ENCODE peak calls at places on chromosomes 16 and 17, in four cellular contexts. Q is H7, D is hepatocyte, C is fibroblast of lung. V is an unnamed sample.

GRCh38 chr17:77324227-77324626 is 183.5 kb downstream of the SEC14L1 start:
- DNase-seq in D (no peak), Q (peak; percentile 26), C (no peak), V (no peak)

GRCh38 chr16:67177743-67178699 is 5.7 kb downstream of the MATCAP1 start:
- DNase-seq in Q (peak; percentile 100), C (peak; percentile 53), D (peak; percentile 91), V (no peak)

GRCh38 chr17:42078396-42079042 is 19.8 kb downstream of the ZNF385C start:
- DNase-seq in D (no peak), C (no peak), Q (no peak), V (no peak)

GRCh38 chr17:78738245-78738644 is 43.8 kb downstream of the CYTH1 start:
- DNase-seq in D (peak; percentile 49), C (no peak), Q (no peak), V (no peak)

GRCh38 chr17:59754547-59754946 is 47.1 kb downstream of the VMP1 start:
- DNase-seq in D (peak; percentile 31), Q (no peak), C (peak; percentile 96), V (peak; percentile 96)

GRCh38 chr16:73187163-73187562 is 139.2 kb upstream of the ZFHX3 start:
- DNase-seq in D (no peak), C (no peak), Q (no peak), V (no peak)

GRCh38 chr16:72961115-72961832 is 86.7 kb downstream of the ZFHX3 start:
- DNase-seq in Q (peak; percentile 64), C (peak; percentile 33), D (no peak), V (no peak)

GRCh38 chr16:88747588-88748301 is 37.3 kb downstream of the PIEZO1 start:
- DNase-seq in C (no peak), D (no peak), Q (peak; percentile 96), V (no peak)

GRCh38 chr17:8757189-8757588 is 1.2 kb downstream of the SPDYE4 start:
- DNase-seq in Q (no peak), C (no peak), D (no peak), V (no peak)

GRCh38 chr16:48378836-48379235 is 6.4 kb downstream of the SIAH1 start:
- DNase-seq in D (no peak), Q (no peak), C (no peak), V (no peak)

GRCh38 chr16:60073376-60073775 is 1339.3 kb upstream of the GOT2 start:
- DNase-seq in D (no peak), Q (no peak), C (peak; percentile 0), V (no peak)

GRCh38 chr16:80171199-80171598 is 369.6 kb upstream of the DYNLRB2 start:
- DNase-seq in Q (no peak), D (no peak), C (no peak), V (no peak)

GRCh38 chr17:72615627-72615991 is 476.9 kb downstream of the SLC39A11 start:
- DNase-seq in D (no peak), C (no peak), Q (no peak), V (no peak)

GRCh38 chr17:17079761-17080160 is 37.5 kb downstream of the MPRIP start:
- DNase-seq in D (no peak), Q (no peak), C (no peak), V (no peak)

GRCh38 chr16:69601250-69601649 is 35.5 kb downstream of the NFAT5 start:
- DNase-seq in D (no peak), Q (no peak), C (no peak), V (no peak)

GRCh38 chr17:2897605-2898004 is 101.4 kb downstream of the RAP1GAP2 start:
- DNase-seq in D (no peak), Q (no peak), C (no peak), V (no peak)

GRCh38 chr16:10107081-10107480 is 75.1 kb downstream of the GRIN2A start:
- DNase-seq in D (no peak), C (no peak), Q (no peak), V (no peak)

GRCh38 chr17:48546187-48546923 is 1.4 kb upstream of the HOXB2 start:
- DNase-seq in C (peak; percentile 83), D (no peak), Q (peak; percentile 76), V (no peak)

GRCh38 chr17:74028717-74029116 is 174.8 kb upstream of the RPL38 start:
- DNase-seq in D (no peak), Q (no peak), C (no peak), V (no peak)

GRCh38 chr16:73016488-73016830 is 31.5 kb downstream of the ZFHX3 start:
- DNase-seq in D (no peak), C (no peak), Q (no peak), V (no peak)

GRCh38 chr17:66123163-66123562 is 68.8 kb downstream of the CEP112 start:
- DNase-seq in D (no peak), C (peak; percentile 28), Q (peak; percentile 14), V (no peak)

GRCh38 chr16:63998-64913 is 8.2 kb downstream of the RHBDF1 start:
- DNase-seq in C (no peak), Q (no peak), D (no peak), V (no peak)

GRCh38 chr16:87376660-87377059 is 6.9 kb downstream of the FBXO31 start:
- DNase-seq in Q (no peak), D (no peak), C (no peak), V (no peak)

GRCh38 chr16:87382023-87382785 is 1.4 kb downstream of the FBXO31 start:
- DNase-seq in Q (no peak), D (peak; percentile 28), C (no peak), V (no peak)

GRCh38 chr16:87383522-87384161 is at the start of gene FBXO31:
- DNase-seq in C (peak; percentile 94), Q (peak; percentile 98), D (peak; percentile 94), V (peak; percentile 63)

GRCh38 chr16:87380875-87381274 is 2.7 kb downstream of the FBXO31 start:
- DNase-seq in Q (no peak), D (no peak), C (peak; percentile 53), V (no peak)

DNA sequence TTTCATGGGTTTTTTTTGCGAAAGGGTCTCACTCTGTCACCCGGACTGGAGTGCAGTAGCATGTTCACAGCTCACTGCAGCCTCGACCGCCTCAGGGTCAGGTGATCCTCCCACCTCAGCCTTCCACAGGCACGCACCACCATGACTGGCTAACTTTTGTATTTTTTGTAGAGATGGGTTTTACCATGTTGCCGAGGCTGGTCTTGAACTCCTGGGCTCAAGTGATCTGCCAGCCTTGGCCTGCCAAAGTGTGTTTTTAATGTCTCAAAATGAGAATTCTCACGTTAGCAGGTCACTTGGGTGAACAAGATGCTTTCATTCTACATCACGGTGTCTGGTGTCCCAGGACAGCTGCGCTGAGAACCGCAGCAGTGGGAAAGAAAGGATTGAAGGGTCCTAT is 3.2 kb downstream of the FBXO31 start:
- DNase-seq in Q (no peak), D (no peak), C (no peak), V (no peak)
- H3K4me3 ChIP-seq in Q (no peak overlapping the region), D (no peak overlapping the region), C (no peak overlapping the region), V (no peak overlapping the region)

DNA sequence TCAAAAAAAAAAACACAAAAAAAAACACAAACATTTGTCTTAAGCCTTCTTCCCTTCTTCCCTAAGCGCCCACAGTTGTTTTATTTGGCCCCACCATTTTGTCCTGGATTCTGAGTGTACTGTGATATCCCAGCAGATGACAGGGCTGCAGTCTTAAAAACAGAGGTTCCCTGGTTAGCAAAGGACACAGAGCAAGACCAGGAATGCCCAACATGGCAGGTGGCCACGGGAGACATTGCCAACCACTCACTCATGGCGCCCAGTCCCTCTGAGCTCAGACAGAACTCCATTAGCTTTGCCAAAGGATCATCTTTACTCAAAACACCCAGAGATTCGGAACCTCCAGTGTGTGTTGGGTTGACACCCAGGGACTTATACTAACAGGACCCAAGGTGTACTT is 249.3 kb downstream of the MRTFB start:
- DNase-seq in C (no peak), D (no peak), Q (no peak), V (no peak)
- H3K4me3 ChIP-seq in C (no peak overlapping the region), D (no peak overlapping the region), Q (no peak overlapping the region), V (no peak overlapping the region)

DNA sequence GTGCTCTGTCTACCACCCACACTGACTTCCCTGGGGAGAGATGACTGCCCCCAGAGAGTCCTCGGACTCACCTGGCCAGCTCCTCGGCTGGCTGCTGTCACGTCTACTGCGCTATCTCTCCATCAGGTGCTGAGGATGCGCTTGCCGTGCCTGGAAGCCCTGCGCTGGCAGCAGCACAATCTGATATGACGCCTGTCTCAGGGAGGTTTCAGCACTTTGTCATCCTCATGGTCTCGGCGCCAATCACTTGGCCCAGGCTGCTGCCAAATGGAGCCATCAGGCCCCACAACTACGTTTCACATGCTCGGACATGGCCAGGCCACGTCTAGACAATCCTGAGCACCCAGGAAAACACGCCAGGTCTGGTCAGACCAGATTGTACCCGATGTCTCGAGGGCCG is 46.7 kb downstream of the FOXL1 start:
- DNase-seq in C (no peak), Q (no peak), D (no peak), V (no peak)
- H3K4me3 ChIP-seq in C (no peak overlapping the region), Q (no peak overlapping the region), D (no peak overlapping the region), V (no peak overlapping the region)

GRCh38 chr16:68288252-68288650 is 22.5 kb downstream of the SLC7A6OS start:
- DNase-seq in C (no peak), D (no peak), Q (no peak), V (no peak)

GRCh38 chr16:68289202-68289601 is 21.5 kb downstream of the SLC7A6OS start:
- DNase-seq in Q (no peak), D (no peak), C (no peak), V (no peak)

GRCh38 chr16:68290455-68290854 is 20.3 kb downstream of the SLC7A6OS start:
- DNase-seq in C (no peak), D (no peak), Q (peak; percentile 66), V (no peak)

GRCh38 chr16:68291227-68291626 is 19.5 kb downstream of the SLC7A6OS start:
- DNase-seq in Q (no peak), C (no peak), D (no peak), V (no peak)

GRCh38 chr16:68289621-68290329 is 21.0 kb downstream of the SLC7A6OS start:
- DNase-seq in Q (no peak), D (no peak), C (no peak), V (no peak)
- H3K4me3 ChIP-seq in Q (no peak overlapping the region), D (no peak overlapping the region), C (no peak overlapping the region), V (no peak overlapping the region)

DNA sequence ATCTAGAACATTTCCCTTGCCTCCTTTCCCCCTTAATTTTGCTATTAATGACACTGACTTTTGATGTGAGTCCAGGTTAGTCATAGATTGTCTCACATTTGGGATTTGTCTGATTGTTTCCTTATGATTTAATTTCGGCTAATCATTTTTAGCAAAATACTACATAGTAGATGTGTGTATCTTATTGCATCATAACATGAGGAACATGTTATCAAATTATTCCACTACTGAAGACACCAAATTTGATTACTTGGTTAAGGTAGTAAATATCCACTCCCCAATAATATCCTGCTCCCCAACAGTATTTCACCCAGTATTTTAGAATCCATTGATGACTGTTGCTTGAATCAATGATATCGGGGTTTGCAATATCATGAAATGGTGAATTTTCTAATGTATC is 2.7 kb downstream of the POLG2 start:
- DNase-seq in C (no peak), D (no peak), Q (no peak), V (no peak)
- H3K4me3 ChIP-seq in C (no peak overlapping the region), D (no peak overlapping the region), Q (no peak overlapping the region), V (no peak overlapping the region)

DNA sequence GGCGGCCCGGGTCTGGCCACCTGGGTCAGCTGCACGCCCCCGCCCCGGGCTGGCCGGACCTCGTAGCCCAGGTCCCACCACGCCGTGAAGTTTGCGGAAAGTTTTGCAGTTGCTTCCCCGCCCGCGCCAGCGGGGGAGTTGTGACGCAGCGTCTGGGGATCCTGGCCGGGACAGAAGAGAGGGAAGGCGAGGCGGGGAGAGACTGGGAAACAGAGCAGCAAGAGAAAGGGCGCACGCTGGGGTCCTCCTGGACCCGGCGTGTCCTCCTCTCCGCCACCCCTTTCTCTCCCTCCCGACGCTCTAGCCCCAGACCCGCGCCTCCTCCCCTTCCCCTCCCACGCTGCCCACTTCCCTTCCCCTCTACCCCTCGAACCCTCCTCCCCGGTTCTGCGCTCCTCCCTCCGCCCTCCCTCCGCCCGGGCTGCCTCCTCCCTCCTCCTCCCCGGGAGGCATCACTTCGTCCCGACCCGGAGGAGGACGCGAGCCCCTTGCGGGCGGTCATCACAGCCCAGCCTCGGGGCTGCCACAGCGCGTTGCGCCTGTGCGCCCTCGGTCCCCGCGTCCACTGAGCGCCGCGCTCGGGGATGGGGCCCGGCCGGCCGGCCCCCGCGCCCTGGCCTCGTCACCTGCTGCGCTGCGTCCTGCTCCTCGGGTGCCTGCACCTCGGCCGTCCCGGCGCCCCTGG is at the start of gene MRC2:
- DNase-seq in Q (peak; percentile 91), D (peak; percentile 74), C (peak; percentile 76), V (peak; percentile 67)
- H3K4me3 ChIP-seq in Q (peak within 1 kb of the TSS; percentile 89), D (peak within 1 kb of the TSS; percentile 63), C (peak within 1 kb of the TSS; percentile 51), V (peak within 1 kb of the TSS; percentile 75)